ENCODE peak calls at places on chromosome 22, in five cellular contexts. D is DMS 273 treated with DMSO at 0.1 percent for 48 hours, G is SHP77, P is KBM-7, J is NCI-H1092. T is an unnamed sample.

GRCh38 chr22:40922484-40923303 is 28.5 kb upstream of the RBX1 start:
- DNase-seq in J (peak), P (peak), G (peak), D (peak), T (peak)

GRCh38 chr22:45101828-45102227 is 61.9 kb upstream of the NUP50 start:
- DNase-seq in J (no peak), P (peak), D (no peak), G (peak), T (peak)

GRCh38 chr22:19199479-19199878 is 20.9 kb upstream of the SLC25A1 start:
- DNase-seq in P (no peak), G (no peak), J (no peak), D (no peak), T (no peak)

GRCh38 chr22:25159028-25159427 is 40.6 kb upstream of the CRYBB3 start:
- DNase-seq in G (no peak), P (no peak), J (no peak), D (no peak), T (no peak)

GRCh38 chr22:35085621-35086020 is 19.7 kb downstream of the ISX start:
- DNase-seq in D (no peak), J (no peak), G (no peak), P (no peak), T (no peak)

GRCh38 chr22:28052818-28053217 is 133.8 kb upstream of the PITPNB start:
- DNase-seq in J (peak), D (no peak), P (no peak), G (peak), T (no peak)

GRCh38 chr22:24025475-24025874 is 14.4 kb downstream of the CABIN1 start:
- DNase-seq in D (no peak), G (no peak), P (no peak), J (no peak), T (no peak)

GRCh38 chr22:46649176-46650077 is 29.2 kb downstream of the GRAMD4 start:
- DNase-seq in J (peak), D (peak), P (peak), G (peak), T (peak)

T was measured in NCI-H446.